ENCODE peak calls at places on chromosomes 6 and 20, in ten cellular contexts. M, H, Z, L, G, A, N, W, C and T are unnamed samples.

GRCh38 chr20:63750807-63751470 is 11.4 kb downstream of the SLC2A4RG start:
- DNase-seq in G (peak), Z (no peak), A (no peak), W (no peak), H (no peak), C (no peak), L (no peak), M (no peak), N (no peak), T (no peak)

GRCh38 chr6:39211183-39211582 is 18.1 kb downstream of the KCNK5 start:
- DNase-seq in A (no peak), N (no peak), C (no peak), G (no peak), L (no peak), Z (no peak), H (no peak), M (no peak), W (no peak), T (no peak)

GRCh38 chr6:122730775-122731386 is 48.6 kb upstream of the FABP7 start:
- DNase-seq in G (no peak), L (no peak), A (no peak), M (no peak), H (peak), Z (peak), C (peak), W (no peak), N (peak), T (peak)

GRCh38 chr6:22631101-22631500 is 61.7 kb downstream of the HDGFL1 start:
- DNase-seq in C (no peak), H (no peak), W (no peak), Z (no peak), M (no peak), N (no peak), A (no peak), G (no peak), L (no peak), T (no peak)

GRCh38 chr20:19784511-19785172 is 26.6 kb downstream of the RIN2 start:
- DNase-seq in Z (peak), L (no peak), H (peak), G (no peak), N (peak), C (peak), A (peak), M (peak), W (no peak), T (no peak)

GRCh38 chr6:139821669-139822223 is 447.3 kb upstream of the CITED2 start:
- DNase-seq in M (no peak), N (no peak), C (no peak), Z (no peak), G (no peak), L (no peak), W (no peak), H (no peak), A (no peak), T (no peak)

GRCh38 chr6:147283460-147283859 is 79.2 kb downstream of the STXBP5 start:
- DNase-seq in G (no peak), L (no peak), Z (no peak), H (no peak), C (no peak), M (no peak), N (no peak), A (no peak), W (no peak), T (no peak)

GRCh38 chr20:12394786-12395185 is 477.1 kb downstream of the BTBD3 start:
- DNase-seq in M (no peak), H (no peak), Z (no peak), G (no peak), N (peak), A (no peak), C (no peak), W (no peak), L (no peak), T (no peak)

GRCh38 chr20:16170406-16170971 is 402.8 kb downstream of the KIF16B start:
- DNase-seq in L (no peak), Z (no peak), A (no peak), G (no peak), H (no peak), W (no peak), N (no peak), C (no peak), M (no peak), T (no peak)

GRCh38 chr20:33814238-33814712 is 3.1 kb downstream of the CHMP4B start:
- DNase-seq in G (no peak), M (no peak), W (no peak), N (no peak), C (no peak), L (no peak), A (no peak), Z (no peak), H (no peak), T (no peak)

GRCh38 chr20:34579191-34579661 is 20.7 kb downstream of the MAP1LC3A start:
- DNase-seq in N (peak), W (no peak), C (no peak), A (no peak), H (no peak), G (no peak), Z (no peak), M (peak), L (no peak), T (no peak)

GRCh38 chr6:137821486-137821885 is 45.6 kb upstream of the TNFAIP3 start:
- DNase-seq in M (no peak), W (no peak), L (no peak), G (no peak), N (no peak), H (no peak), Z (no peak), A (no peak), C (no peak), T (no peak)